ENCODE peak calls at places on chromosomes 12 and 14, in four cellular contexts. E, Q, C and A are unnamed samples.

GRCh38 chr14:73176673-73177072 is 40.4 kb downstream of the PSEN1 start:
- DNase-seq in C (no peak), E (no peak), Q (no peak), A (no peak)

GRCh38 chr14:45651906-45652305 is 398.9 kb upstream of the MIS18BP1 start:
- DNase-seq in C (no peak), E (no peak), Q (no peak), A (no peak)

GRCh38 chr14:91873476-91874265 is 6.3 kb upstream of the TC2N start:
- DNase-seq in E (no peak), C (no peak), Q (peak; percentile 60), A (no peak)

GRCh38 chr12:88814789-88815188 is 234.5 kb upstream of the KITLG start:
- DNase-seq in Q (no peak), E (no peak), C (no peak), A (no peak)

GRCh38 chr14:43887523-43887922 is 619.6 kb downstream of the FSCB start:
- DNase-seq in E (no peak), C (no peak), Q (no peak), A (no peak)

GRCh38 chr12:95802482-95803264 is 12.1 kb upstream of the NTN4 start:
- DNase-seq in Q (peak; percentile 20), C (no peak), E (no peak), A (no peak)

GRCh38 chr12:45232771-45233372 is 17.0 kb downstream of the ANO6 start:
- DNase-seq in E (peak; percentile 84), Q (peak; percentile 16), C (peak; percentile 37), A (no peak)

GRCh38 chr12:55929306-55929791 is 1.6 kb upstream of the DGKA start:
- DNase-seq in Q (no peak), E (no peak), C (no peak), A (no peak)

GRCh38 chr14:66228267-66228970 is 257.8 kb upstream of the CCDC196 start:
- DNase-seq in C (no peak), Q (no peak), E (no peak), A (no peak)

GRCh38 chr12:78725951-78726550 is 138.5 kb upstream of the SYT1 start:
- DNase-seq in E (no peak), Q (no peak), C (no peak), A (no peak)

GRCh38 chr12:127893875-127894635 is 372.9 kb upstream of the TMEM132C start:
- DNase-seq in E (no peak), Q (no peak), C (no peak), A (no peak)

GRCh38 chr12:47777741-47778558 is 4.9 kb downstream of the SLC48A1 start:
- DNase-seq in C (peak; percentile 52), E (no peak), Q (no peak), A (peak; percentile 49)

GRCh38 chr14:49461529-49462401 is 124.4 kb downstream of the RPS29 start:
- DNase-seq in E (no peak), Q (peak; percentile 41), C (no peak), A (no peak)

GRCh38 chr12:9365296-9365695 is 157.1 kb upstream of the PZP start:
- DNase-seq in C (no peak), Q (no peak), E (no peak), A (no peak)

GRCh38 chr14:34971801-34972200 is 11.0 kb upstream of the SRP54 start:
- DNase-seq in E (no peak), Q (no peak), C (no peak), A (no peak)

GRCh38 chr12:105775351-105775750 is 363.4 kb downstream of the NUAK1 start:
- DNase-seq in E (no peak), C (no peak), Q (no peak), A (no peak)

GRCh38 chr12:91918431-91918830 is 227.2 kb downstream of the BTG1 start:
- DNase-seq in C (no peak), Q (no peak), E (no peak), A (no peak)

GRCh38 chr14:52148371-52148770 is 79.5 kb upstream of the NID2 start:
- DNase-seq in C (no peak), Q (no peak), E (no peak), A (no peak)

GRCh38 chr12:32535260-32535999 is 136.1 kb downstream of the FGD4 start:
- DNase-seq in Q (peak; percentile 91), E (peak; percentile 85), C (peak; percentile 79), A (peak; percentile 89)

GRCh38 chr14:35231207-35231755 is 60.9 kb upstream of the PSMA6 start:
- DNase-seq in C (no peak), Q (no peak), E (no peak), A (no peak)

GRCh38 chr14:100263141-100263540 is 24.2 kb downstream of the YY1 start:
- DNase-seq in Q (no peak), E (no peak), C (no peak), A (no peak)

GRCh38 chr14:20460458-20461229 is 590 bp downstream of the PIP4P1 start:
- DNase-seq in Q (peak; percentile 36), E (peak; percentile 73), C (no peak), A (no peak)

GRCh38 chr14:38238881-38239280 is 17.0 kb downstream of the CLEC14A start:
- DNase-seq in Q (no peak), E (no peak), C (no peak), A (no peak)

GRCh38 chr12:45183263-45183662 is 32.6 kb upstream of the ANO6 start:
- DNase-seq in Q (no peak), C (no peak), E (no peak), A (no peak)

GRCh38 chr12:83739602-83740001 is 1052.9 kb downstream of the TMTC2 start:
- DNase-seq in C (no peak), Q (no peak), E (no peak), A (no peak)
- H3K27ac ChIP-seq in C (no peak overlapping the region), Q (no peak overlapping the region), E (no peak overlapping the region), A (peak overlapping the region; percentile 24)

GRCh38 chr12:53050426-53051057 is 677 bp downstream of the TNS2 start:
- DNase-seq in E (no peak), C (peak; percentile 41), Q (no peak), A (no peak)

GRCh38 chr12:53052419-53053222 is 2.8 kb downstream of the TNS2 start:
- DNase-seq in E (peak; percentile 98), Q (peak; percentile 93), C (peak; percentile 92), A (peak; percentile 95)

GRCh38 chr12:53049582-53050318 is at the start of gene TNS2:
- DNase-seq in Q (peak; percentile 77), E (peak; percentile 95), C (peak; percentile 89), A (peak; percentile 89)

GRCh38 chr12:53051881-53052412 is 2.1 kb downstream of the TNS2 start:
- DNase-seq in C (no peak), E (peak; percentile 69), Q (peak; percentile 38), A (no peak)

GRCh38 chr12:53051058-53051880 is 1.4 kb downstream of the TNS2 start:
- DNase-seq in Q (peak; percentile 56), E (peak; percentile 96), C (peak; percentile 84), A (peak; percentile 83)
- H3K4me1 ChIP-seq in Q (peaks cover 48% of the 10 kb centered on the region), E (peaks cover 75% of the 10 kb centered on the region), C (peaks cover 64% of the 10 kb centered on the region), A (peaks cover 94% of the 10 kb centered on the region)

DNA sequence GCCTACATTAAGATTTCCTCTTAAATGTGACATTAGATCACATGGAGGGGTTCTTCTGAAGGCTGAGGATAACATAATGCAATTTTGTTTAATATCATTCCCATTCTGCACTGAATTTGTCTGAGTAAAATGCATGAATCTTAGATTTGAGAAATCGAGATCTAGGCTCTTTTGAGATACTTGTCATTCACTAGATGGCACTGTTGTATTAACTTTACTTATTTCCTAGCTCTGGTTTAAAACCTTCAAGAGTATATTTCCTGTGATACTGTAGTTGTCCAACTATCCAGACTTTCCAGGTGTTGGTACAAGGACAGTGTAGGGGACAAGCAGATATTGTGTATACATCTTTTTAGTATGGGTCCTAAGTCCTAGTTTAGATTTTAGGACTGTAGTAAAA is 91.7 kb upstream of the SEL1L start:
- DNase-seq in C (no peak), Q (no peak), E (no peak), A (no peak)
- TF ChIP-seq CTCF in C (peak; percentile 42), Q (peak; percentile 26), E (peak; percentile 61), A (peak; percentile 60)

GRCh38 chr14:98700748-98701147 is 571.2 kb downstream of the BCL11B start:
- DNase-seq in Q (no peak), C (no peak), E (no peak), A (no peak)
- H3K27ac ChIP-seq in Q (no peak overlapping the region), C (no peak overlapping the region), E (no peak overlapping the region), A (no peak overlapping the region)